ENCODE peak calls at places on chromosomes 7 and 10, in eight cellular contexts. One of them, this sample, is unnamed.

GRCh38 chr10:1643161-1643910 is 94.0 kb downstream of the ADARB2 start:
- DNase-seq in T-cell: no peak
- DNase-seq in NCI-H1930: no peak
- DNase-seq in activated CD4-positive, alpha-beta T cell treated with anti-CD3 and anti-CD28 coated beads for 4 hours: no peak
- DNase-seq in NCI-H774: no peak
- DNase-seq in Caco-2: peak; percentile 71
- DNase-seq in erythroblast: peak; percentile 4
- DNase-seq in Jurkat, Clone E6-1: peak; percentile 17
- DNase-seq in this sample: peak; percentile 12

GRCh38 chr7:3559178-3559765 is 258.2 kb downstream of the SDK1 start:
- DNase-seq in NCI-H1930: no peak
- DNase-seq in T-cell: no peak
- DNase-seq in NCI-H774: no peak
- DNase-seq in Caco-2: no peak
- DNase-seq in Jurkat, Clone E6-1: no peak
- DNase-seq in activated CD4-positive, alpha-beta T cell treated with anti-CD3 and anti-CD28 coated beads for 4 hours: no peak
- DNase-seq in erythroblast: no peak
- DNase-seq in this sample: no peak

GRCh38 chr7:36871863-36872262 is 147.6 kb upstream of the AOAH start:
- DNase-seq in T-cell: no peak
- DNase-seq in NCI-H774: no peak
- DNase-seq in activated CD4-positive, alpha-beta T cell treated with anti-CD3 and anti-CD28 coated beads for 4 hours: no peak
- DNase-seq in Jurkat, Clone E6-1: peak; percentile 23
- DNase-seq in erythroblast: peak; percentile 20
- DNase-seq in NCI-H1930: peak; percentile 12
- DNase-seq in Caco-2: no peak
- DNase-seq in this sample: no peak

GRCh38 chr10:14560274-14560673 is 214.4 kb downstream of the FAM107B start:
- DNase-seq in NCI-H1930: no peak
- DNase-seq in activated CD4-positive, alpha-beta T cell treated with anti-CD3 and anti-CD28 coated beads for 4 hours: peak; percentile 76
- DNase-seq in Jurkat, Clone E6-1: peak; percentile 28
- DNase-seq in T-cell: no peak
- DNase-seq in Caco-2: peak; percentile 87
- DNase-seq in NCI-H774: no peak
- DNase-seq in erythroblast: peak; percentile 36
- DNase-seq in this sample: peak; percentile 68

GRCh38 chr7:104444019-104444418 is 115.6 kb downstream of the LHFPL3 start:
- DNase-seq in activated CD4-positive, alpha-beta T cell treated with anti-CD3 and anti-CD28 coated beads for 4 hours: no peak
- DNase-seq in Jurkat, Clone E6-1: no peak
- DNase-seq in NCI-H1930: no peak
- DNase-seq in T-cell: no peak
- DNase-seq in erythroblast: no peak
- DNase-seq in NCI-H774: peak; percentile 1
- DNase-seq in Caco-2: no peak
- DNase-seq in this sample: no peak

GRCh38 chr7:29805031-29805430 is 1.3 kb upstream of the WIPF3 start:
- DNase-seq in Caco-2: no peak
- DNase-seq in T-cell: no peak
- DNase-seq in activated CD4-positive, alpha-beta T cell treated with anti-CD3 and anti-CD28 coated beads for 4 hours: no peak
- DNase-seq in NCI-H774: no peak
- DNase-seq in NCI-H1930: no peak
- DNase-seq in erythroblast: no peak
- DNase-seq in Jurkat, Clone E6-1: no peak
- DNase-seq in this sample: no peak

GRCh38 chr7:70504254-70504653 is 627.7 kb upstream of the GALNT17 start:
- DNase-seq in NCI-H1930: no peak
- DNase-seq in Jurkat, Clone E6-1: no peak
- DNase-seq in T-cell: no peak
- DNase-seq in activated CD4-positive, alpha-beta T cell treated with anti-CD3 and anti-CD28 coated beads for 4 hours: no peak
- DNase-seq in Caco-2: no peak
- DNase-seq in erythroblast: no peak
- DNase-seq in NCI-H774: no peak
- DNase-seq in this sample: no peak

GRCh38 chr10:14645239-14645960 is 129.3 kb downstream of the FAM107B start:
- DNase-seq in Jurkat, Clone E6-1: no peak
- DNase-seq in erythroblast: no peak
- DNase-seq in Caco-2: no peak
- DNase-seq in NCI-H774: no peak
- DNase-seq in NCI-H1930: no peak
- DNase-seq in activated CD4-positive, alpha-beta T cell treated with anti-CD3 and anti-CD28 coated beads for 4 hours: peak; percentile 4
- DNase-seq in T-cell: no peak
- DNase-seq in this sample: no peak

GRCh38 chr10:132579027-132579859 is 41.7 kb downstream of the INPP5A start:
- DNase-seq in Jurkat, Clone E6-1: no peak
- DNase-seq in NCI-H774: no peak
- DNase-seq in NCI-H1930: no peak
- DNase-seq in T-cell: no peak
- DNase-seq in activated CD4-positive, alpha-beta T cell treated with anti-CD3 and anti-CD28 coated beads for 4 hours: no peak
- DNase-seq in erythroblast: no peak
- DNase-seq in Caco-2: no peak
- DNase-seq in this sample: no peak

GRCh38 chr7:98278408-98278807 is 3.1 kb upstream of the BRI3 start:
- DNase-seq in erythroblast: no peak
- DNase-seq in NCI-H1930: no peak
- DNase-seq in Jurkat, Clone E6-1: no peak
- DNase-seq in T-cell: no peak
- DNase-seq in activated CD4-positive, alpha-beta T cell treated with anti-CD3 and anti-CD28 coated beads for 4 hours: no peak
- DNase-seq in Caco-2: no peak
- DNase-seq in NCI-H774: no peak
- DNase-seq in this sample: no peak

GRCh38 chr10:132960651-132961419 is 18.5 kb upstream of the CFAP46 start:
- DNase-seq in T-cell: no peak
- DNase-seq in activated CD4-positive, alpha-beta T cell treated with anti-CD3 and anti-CD28 coated beads for 4 hours: no peak
- DNase-seq in NCI-H774: no peak
- DNase-seq in Jurkat, Clone E6-1: no peak
- DNase-seq in erythroblast: no peak
- DNase-seq in NCI-H1930: no peak
- DNase-seq in Caco-2: peak; percentile 32
- DNase-seq in this sample: no peak

GRCh38 chr10:100621360-100622205 is 85.8 kb downstream of the HIF1AN start:
- DNase-seq in Caco-2: no peak
- DNase-seq in NCI-H1930: no peak
- DNase-seq in NCI-H774: no peak
- DNase-seq in T-cell: peak; percentile 29
- DNase-seq in activated CD4-positive, alpha-beta T cell treated with anti-CD3 and anti-CD28 coated beads for 4 hours: peak; percentile 43
- DNase-seq in erythroblast: no peak
- DNase-seq in Jurkat, Clone E6-1: peak; percentile 14
- DNase-seq in this sample: no peak

GRCh38 chr10:12348341-12348869 is 942 bp upstream of the CAMK1D start:
- DNase-seq in erythroblast: no peak
- DNase-seq in activated CD4-positive, alpha-beta T cell treated with anti-CD3 and anti-CD28 coated beads for 4 hours: no peak
- DNase-seq in Caco-2: no peak
- DNase-seq in NCI-H1930: no peak
- DNase-seq in Jurkat, Clone E6-1: no peak
- DNase-seq in NCI-H774: no peak
- DNase-seq in T-cell: no peak
- DNase-seq in this sample: no peak